ENCODE peak calls at places on chromosome 3, in six cellular contexts. L is LoVo; P is mucosa of descending colon; D is AML-193; T is stimulated activated CD8-positive, alpha-beta memory T cell treated with anti-CD3 and anti-CD28 coated beads, Interleukin-7, amount 100 ng/mL, for 1 hour; S is activated effector memory CD4-positive, alpha-beta T cell treated with anti-CD3 and anti-CD28 coated beads, Interleukin-2, amount 50 U/mL, for 16 hours. I is an unnamed sample.

GRCh38 chr3:147702499-147702898 is 293.3 kb downstream of the ZIC1 start:
- DNase-seq in L (no peak), P (no peak), D (no peak), T (no peak), S (no peak), I (no peak)

GRCh38 chr3:113496924-113497323 is 18.0 kb downstream of the SPICE1 start:
- DNase-seq in L (no peak), P (no peak), D (no peak), T (no peak), S (no peak), I (no peak)

GRCh38 chr3:170500995-170501394 is 82.3 kb downstream of the CLDN11 start:
- DNase-seq in L (no peak), P (no peak), D (no peak), T (no peak), S (no peak), I (no peak)

GRCh38 chr3:98890960-98891910 is 10.3 kb downstream of the DCBLD2 start:
- DNase-seq in L (no peak), P (no peak), D (no peak), T (no peak), S (no peak), I (no peak)

GRCh38 chr3:172259191-172259590 is 189.1 kb downstream of the GHSR start:
- DNase-seq in L (no peak), P (no peak), D (no peak), T (no peak), S (no peak), I (no peak)

GRCh38 chr3:64799606-64800005 is 111.8 kb upstream of the ADAMTS9 start:
- DNase-seq in L (no peak), P (no peak), D (no peak), T (no peak), S (no peak), I (no peak)

GRCh38 chr3:42535981-42536784 is 33.7 kb downstream of the VIPR1 start:
- DNase-seq in L (no peak), P (no peak), D (peak), T (no peak), S (peak), I (no peak)

GRCh38 chr3:141302364-141303141 is 65.8 kb upstream of the ZBTB38 start:
- DNase-seq in L (no peak), P (no peak), D (no peak), T (no peak), S (no peak), I (no peak)

GRCh38 chr3:150329408-150329807 is 78.7 kb upstream of the TSC22D2 start:
- DNase-seq in L (no peak), P (no peak), D (no peak), T (no peak), S (no peak), I (peak)

GRCh38 chr3:156429125-156429524 is 125.8 kb downstream of the SSR3 start:
- DNase-seq in L (no peak), P (no peak), D (no peak), T (no peak), S (no peak), I (no peak)

GRCh38 chr3:161263057-161263456 is 41.9 kb downstream of the NMD3 start:
- DNase-seq in L (no peak), P (no peak), D (no peak), T (no peak), S (no peak), I (no peak)

GRCh38 chr3:1082024-1082633 is 10.7 kb upstream of the CNTN6 start:
- DNase-seq in L (peak), P (no peak), D (peak), T (no peak), S (no peak), I (no peak)

GRCh38 chr3:160129459-160130061 is 95.7 kb upstream of the C3orf80 start:
- DNase-seq in L (peak), P (no peak), D (peak), T (no peak), S (no peak), I (peak)

GRCh38 chr3:100047455-100048141 is 66.7 kb downstream of the FILIP1L start:
- DNase-seq in L (peak), P (no peak), D (peak), T (no peak), S (no peak), I (peak)

GRCh38 chr3:175392653-175393052 is 533.5 kb downstream of the NAALADL2 start:
- DNase-seq in L (no peak), P (no peak), D (no peak), T (no peak), S (no peak), I (no peak)

GRCh38 chr3:126422571-126423091 is 27.9 kb downstream of the CFAP100 start:
- DNase-seq in L (no peak), P (no peak), D (no peak), T (no peak), S (no peak), I (no peak)

GRCh38 chr3:50154840-50155490 is at the start of gene SEMA3F:
- DNase-seq in L (peak), P (peak), D (peak), T (peak), S (peak), I (no peak)

GRCh38 chr3:157491136-157491535 is 12.1 kb downstream of the VEPH1 start:
- DNase-seq in L (no peak), P (no peak), D (no peak), T (no peak), S (no peak), I (no peak)

GRCh38 chr3:67609709-67610108 is 44.7 kb downstream of the SUCLG2 start:
- DNase-seq in L (no peak), P (no peak), D (no peak), T (no peak), S (no peak), I (no peak)